ENCODE peak calls at places on chromosome 4, in four cellular contexts. Q is IMR-90, Z is H9, Y is mesendoderm. A is an unnamed sample. For H3K4me1, the result is how much of the 10 kb centered on the place peaks cover.

GRCh38 chr4:3250438-3250955 is 1.5 kb downstream of the MSANTD1 start:
- DNase-seq in Z (peak), Y (peak), Q (no peak), A (no peak)

GRCh38 chr4:87419578-87420249 is 2.7 kb upstream of the NUDT9 start:
- DNase-seq in Q (no peak), Y (no peak), Z (no peak), A (peak)

GRCh38 chr4:114184901-114185300 is 205.5 kb upstream of the ARSJ start:
- DNase-seq in Y (no peak), Q (no peak), Z (no peak), A (no peak)

GRCh38 chr4:128384091-128384520 is 96.5 kb upstream of the PGRMC2 start:
- DNase-seq in Y (peak), Q (peak), Z (no peak), A (peak)

GRCh38 chr4:136392576-136392975 is 1139.7 kb downstream of the PCDH18 start:
- DNase-seq in Y (no peak), Q (peak), Z (no peak), A (peak)

GRCh38 chr4:179817317-179817716 is 2375.1 kb upstream of the AGA start:
- DNase-seq in Z (no peak), Y (no peak), Q (no peak), A (no peak)

GRCh38 chr4:70793626-70794025 is 46.1 kb downstream of the GRSF1 start:
- DNase-seq in Z (no peak), Q (no peak), Y (no peak), A (no peak)

GRCh38 chr4:81426770-81427604 is 44.7 kb downstream of the RASGEF1B start:
- DNase-seq in Y (no peak), Z (no peak), Q (peak), A (no peak)

GRCh38 chr4:140069068-140069467 is 84.9 kb downstream of the MAML3 start:
- DNase-seq in Q (peak), Y (no peak), Z (no peak), A (peak)

GRCh38 chr4:103292373-103292772 is 94.2 kb upstream of the CENPE start:
- DNase-seq in Q (no peak), Y (no peak), Z (no peak), A (no peak)

GRCh38 chr4:133982533-133983224 is 218.9 kb downstream of the PABPC4L start:
- DNase-seq in Q (peak), Y (no peak), Z (no peak), A (peak)

GRCh38 chr4:82044141-82044993 is 329.4 kb downstream of the HNRNPD start:
- DNase-seq in Q (peak), Z (peak), Y (peak), A (peak)

GRCh38 chr4:89847571-89848325 is 10.8 kb upstream of the SNCA start:
- DNase-seq in Q (no peak), Y (no peak), Z (no peak), A (no peak)

GRCh38 chr4:53591372-53591892 is at the start of gene LNX1:
- DNase-seq in Q (no peak), Z (peak), Y (peak), A (no peak)

GRCh38 chr4:126465341-126465740 is 1150.6 kb downstream of the FAT4 start:
- DNase-seq in Q (peak), Z (no peak), Y (no peak), A (no peak)

GRCh38 chr4:2458546-2459491 is 10.1 kb upstream of the RNF4 start:
- DNase-seq in Y (no peak), Z (no peak), Q (no peak), A (no peak)

GRCh38 chr4:63906660-63907146 is 502.5 kb downstream of the TECRL start:
- DNase-seq in Z (no peak), Y (no peak), Q (no peak), A (no peak)

GRCh38 chr4:188949608-188950007 is 810.4 kb downstream of the TRIML1 start:
- DNase-seq in Q (no peak), Z (no peak), Y (no peak), A (no peak)

GRCh38 chr4:152357206-152357605 is 178.7 kb downstream of the FBXW7 start:
- DNase-seq in Q (peak), Y (no peak), Z (no peak), A (peak)

GRCh38 chr4:52894408-52894807 is 32.3 kb downstream of the RASL11B start:
- DNase-seq in Q (no peak), Y (no peak), Z (no peak), A (no peak)

GRCh38 chr4:15744016-15744415 is 34.1 kb upstream of the CD38 start:
- DNase-seq in Y (no peak), Q (peak), Z (no peak), A (no peak)

GRCh38 chr4:17762705-17763104 is 18.7 kb downstream of the FAM184B start:
- DNase-seq in Q (peak), Y (peak), Z (no peak), A (peak)

GRCh38 chr4:113278324-113278934 is 229.0 kb downstream of the ANK2 start:
- DNase-seq in Z (peak), Y (peak), Q (peak), A (peak)

GRCh38 chr4:8537041-8537461 is 43.1 kb upstream of the GPR78 start:
- DNase-seq in Q (peak), Z (no peak), Y (no peak), A (peak)

GRCh38 chr4:115145393-115146160 is 32.2 kb upstream of the NDST4 start:
- DNase-seq in Q (no peak), Y (no peak), Z (no peak), A (no peak)

GRCh38 chr4:48103483-48104139 is 30.4 kb downstream of the TXK start:
- DNase-seq in Q (no peak), Z (no peak), Y (no peak), A (no peak)

GRCh38 chr4:53863163-53863562 is 201.2 kb downstream of the CHIC2 start:
- DNase-seq in Z (no peak), Y (no peak), Q (peak), A (peak)

GRCh38 chr4:25367004-25367621 is 9.9 kb upstream of the ANAPC4 start:
- DNase-seq in Z (no peak), Y (peak), Q (peak), A (peak)

GRCh38 chr4:98284640-98285046 is 23.5 kb downstream of the RAP1GDS1 start:
- DNase-seq in Z (peak), Y (peak), Q (peak), A (no peak)

GRCh38 chr4:82861529-82861928 is 29.4 kb downstream of the SEC31A start:
- DNase-seq in Q (no peak), Y (no peak), Z (no peak), A (no peak)

GRCh38 chr4:87005369-87005689 is 70.5 kb downstream of the AFF1 start:
- DNase-seq in Y (no peak), Z (no peak), Q (no peak), A (no peak)

GRCh38 chr4:102759835-102760644 is 728 bp downstream of the MANBA start:
- DNase-seq in Q (peak), Y (peak), Z (no peak), A (peak)

GRCh38 chr4:21198683-21199082 is 498.4 kb downstream of the PACRGL start:
- DNase-seq in Q (no peak), Z (peak), Y (peak), A (no peak)

GRCh38 chr4:189202869-189203271 is 737.8 kb upstream of the FRG1 start:
- DNase-seq in Z (no peak), Y (peak), Q (peak), A (peak)

GRCh38 chr4:85555210-85555609 is 80.3 kb downstream of the ARHGAP24 start:
- DNase-seq in Q (no peak), Z (no peak), Y (no peak), A (no peak)
- H3K4ac ChIP-seq in Q (no peak), Z (no peak), Y (no peak), A (no peak)

DNA sequence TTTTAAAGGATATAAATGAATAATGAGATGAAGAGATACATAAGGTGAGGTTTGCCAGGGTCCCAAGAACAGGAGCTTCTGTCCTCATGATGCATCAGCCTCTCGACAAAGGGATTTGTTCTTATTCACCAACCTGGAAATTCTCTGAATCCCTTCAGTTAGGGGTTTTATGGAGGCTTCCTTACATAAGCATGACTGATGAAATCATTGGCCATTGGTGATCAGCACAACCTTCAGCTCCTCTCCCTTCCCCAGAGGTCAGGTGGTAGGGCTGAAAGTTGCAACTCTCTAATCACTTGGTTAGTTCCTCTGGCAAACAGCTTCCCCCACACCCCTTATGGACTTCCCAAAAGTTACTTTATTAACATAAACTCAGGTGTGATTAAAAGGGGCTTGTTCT is 222.0 kb downstream of the SPRY1 start:
- DNase-seq in Y (no peak), Z (no peak), Q (no peak), A (no peak)
- H3K4me1 ChIP-seq in Y (under half), Z (under half), Q (under half), A (under half)

GRCh38 chr4:184193556-184194525 is 23.8 kb downstream of the ENPP6 start:
- DNase-seq in Y (peak), Z (no peak), Q (no peak), A (no peak)
- H2BK15ac ChIP-seq in Y (no peak), Z (no peak), Q (no peak), A (no peak)

DNA sequence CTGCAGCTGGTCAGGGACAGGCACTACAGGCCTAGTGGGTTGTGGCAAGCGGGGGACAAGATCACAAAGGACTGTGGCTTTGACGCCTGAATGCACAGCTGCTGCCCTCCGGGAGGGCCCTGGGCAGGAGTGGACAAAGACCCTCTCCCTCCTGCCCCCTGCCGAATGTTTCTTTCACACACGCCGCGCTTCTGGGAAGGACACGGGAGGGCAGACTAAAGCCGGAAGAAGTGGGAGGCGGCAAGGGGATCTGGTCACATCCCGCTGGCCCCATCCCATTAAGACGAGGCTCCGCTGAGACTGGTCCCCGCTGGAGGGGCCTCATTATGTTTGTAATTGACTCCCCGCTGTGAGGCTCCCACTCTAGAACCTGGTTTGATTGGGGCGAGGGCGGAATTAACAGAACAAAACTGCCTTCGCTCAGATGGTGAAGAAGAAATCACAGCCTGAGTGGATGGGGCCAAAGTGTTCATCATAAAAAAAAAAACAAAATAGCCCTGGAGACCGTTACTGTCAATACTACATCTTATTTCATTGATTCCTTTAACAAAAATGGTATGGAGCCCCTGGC is 37.8 kb upstream of the PSAPL1 start:
- DNase-seq in Z (no peak), Q (no peak), Y (no peak), A (no peak)
- H3K4ac ChIP-seq in Z (no peak), Q (no peak), Y (no peak), A (no peak)

GRCh38 chr4:1204828-1205591 is 32.6 kb upstream of the SPON2 start:
- DNase-seq in Z (peak), Y (no peak), Q (no peak), A (no peak)
- H3K4me1 ChIP-seq in Z (under half), Y (under half), Q (half or more), A (half or more)

GRCh38 chr4:184383497-184384055 is 90.8 kb downstream of the IRF2 start:
- DNase-seq in Q (peak), Z (no peak), Y (no peak), A (peak)

GRCh38 chr4:184376923-184377322 is 97.4 kb downstream of the IRF2 start:
- DNase-seq in Q (no peak), Z (no peak), Y (no peak), A (no peak)

GRCh38 chr4:184384056-184384809 is 90.1 kb downstream of the IRF2 start:
- DNase-seq in Q (peak), Y (no peak), Z (peak), A (peak)

GRCh38 chr4:184382189-184382846 is 92.0 kb downstream of the IRF2 start:
- DNase-seq in Y (no peak), Z (no peak), Q (no peak), A (peak)

GRCh38 chr4:184380707-184381106 is 93.6 kb downstream of the IRF2 start:
- DNase-seq in Z (no peak), Y (no peak), Q (no peak), A (no peak)
- H2BK15ac ChIP-seq in Z (no peak), Y (no peak), Q (no peak), A (no peak)

DNA sequence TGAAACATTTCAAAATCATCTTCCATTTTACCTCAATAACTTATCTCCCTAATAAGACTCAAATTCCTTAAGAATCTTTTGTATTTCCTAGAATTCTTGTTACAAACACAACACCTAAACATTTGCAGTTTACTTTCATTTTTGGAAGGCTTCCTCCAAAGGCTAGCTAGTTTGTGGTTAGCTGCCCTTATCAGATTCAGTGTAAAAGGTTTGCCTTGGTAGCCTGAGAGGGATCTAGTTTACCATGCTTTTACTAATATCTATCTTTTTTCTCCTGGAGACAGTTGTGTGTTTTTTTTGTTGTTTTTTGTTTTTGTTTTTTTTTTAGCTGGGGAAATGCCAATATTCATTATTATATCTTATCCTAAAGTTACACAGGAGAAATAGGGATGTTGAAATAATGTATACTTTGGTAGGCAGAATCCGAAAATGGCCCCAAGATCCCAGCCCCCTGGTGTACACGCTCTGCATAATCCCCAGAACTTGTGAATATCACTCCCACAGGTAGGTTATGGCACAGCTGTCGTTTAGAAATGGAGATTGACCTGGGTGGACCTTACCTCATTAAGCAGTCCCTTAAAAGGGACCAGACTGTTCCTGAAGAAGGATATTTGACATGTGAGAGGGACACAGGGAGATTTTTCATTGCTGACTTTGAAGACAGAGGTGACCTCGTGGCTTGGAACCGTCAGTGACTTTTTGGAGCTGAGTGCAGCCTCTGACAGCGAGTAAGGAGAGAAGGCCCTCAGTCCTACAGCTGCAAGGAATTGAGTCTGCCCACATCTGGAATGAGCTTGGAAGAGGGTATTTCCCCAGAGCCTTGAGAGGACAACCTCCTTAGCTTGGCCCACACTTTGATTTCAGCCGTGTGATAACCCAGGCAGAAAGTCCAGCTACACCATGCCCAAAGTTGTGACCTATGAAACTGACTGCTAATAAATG is 33.4 kb downstream of the SEPTIN11 start:
- DNase-seq in Z (no peak), Q (peak), Y (no peak), A (peak)
- H3K4ac ChIP-seq in Z (no peak), Q (peak), Y (no peak), A (no peak)

GRCh38 chr4:150117629-150118028 is 39.4 kb downstream of the DCLK2 start:
- DNase-seq in Y (no peak), Q (peak), Z (no peak), A (no peak)
- H3K4me1 ChIP-seq in Y (under half), Q (under half), Z (under half), A (under half)

A was measured in mesenchymal stem cell.